ENCODE peak calls at places on chromosomes 13 and 19, in seven cellular contexts. One of them, this sample, is unnamed.

GRCh38 chr19:21947775-21948174 is 63.0 kb downstream of the ZNF208 start:
- DNase-seq in activated CD4-positive, alpha-beta T cell treated with anti-CD3 and anti-CD28 coated beads, Interleukin-2, amount 10 ng/mL, durations not matched to agents 7 days and 5 days: no peak
- DNase-seq in heart left ventricle: no peak
- DNase-seq in dorsolateral prefrontal cortex: no peak
- DNase-seq in NCI-H1417: peak; percentile 0
- DNase-seq in mucosa of descending colon: no peak
- DNase-seq in M059J: no peak
- DNase-seq in this sample: no peak

GRCh38 chr13:113291997-113292862 is 4.8 kb upstream of the LAMP1 start:
- DNase-seq in activated CD4-positive, alpha-beta T cell treated with anti-CD3 and anti-CD28 coated beads, Interleukin-2, amount 10 ng/mL, durations not matched to agents 7 days and 5 days: no peak
- DNase-seq in heart left ventricle: peak; percentile 37
- DNase-seq in dorsolateral prefrontal cortex: no peak
- DNase-seq in NCI-H1417: peak; percentile 19
- DNase-seq in mucosa of descending colon: no peak
- DNase-seq in M059J: no peak
- DNase-seq in this sample: no peak

GRCh38 chr13:91308299-91308698 is 39.2 kb upstream of the MIR17HG start:
- DNase-seq in activated CD4-positive, alpha-beta T cell treated with anti-CD3 and anti-CD28 coated beads, Interleukin-2, amount 10 ng/mL, durations not matched to agents 7 days and 5 days: no peak
- DNase-seq in heart left ventricle: no peak
- DNase-seq in dorsolateral prefrontal cortex: no peak
- DNase-seq in NCI-H1417: no peak
- DNase-seq in mucosa of descending colon: no peak
- DNase-seq in M059J: peak; percentile 1
- DNase-seq in this sample: no peak

GRCh38 chr13:97339019-97339988 is 94.7 kb upstream of the RAP2A start:
- DNase-seq in activated CD4-positive, alpha-beta T cell treated with anti-CD3 and anti-CD28 coated beads, Interleukin-2, amount 10 ng/mL, durations not matched to agents 7 days and 5 days: no peak
- DNase-seq in heart left ventricle: peak; percentile 79
- DNase-seq in dorsolateral prefrontal cortex: no peak
- DNase-seq in NCI-H1417: no peak
- DNase-seq in mucosa of descending colon: no peak
- DNase-seq in M059J: peak; percentile 95
- DNase-seq in this sample: peak; percentile 11

GRCh38 chr13:33213024-33213795 is 72.3 kb downstream of the STARD13 start:
- DNase-seq in activated CD4-positive, alpha-beta T cell treated with anti-CD3 and anti-CD28 coated beads, Interleukin-2, amount 10 ng/mL, durations not matched to agents 7 days and 5 days: no peak
- DNase-seq in heart left ventricle: no peak
- DNase-seq in dorsolateral prefrontal cortex: no peak
- DNase-seq in NCI-H1417: peak; percentile 11
- DNase-seq in mucosa of descending colon: no peak
- DNase-seq in M059J: no peak
- DNase-seq in this sample: peak; percentile 32

GRCh38 chr19:2039959-2040646 is 10.9 kb downstream of the MKNK2 start:
- DNase-seq in activated CD4-positive, alpha-beta T cell treated with anti-CD3 and anti-CD28 coated beads, Interleukin-2, amount 10 ng/mL, durations not matched to agents 7 days and 5 days: no peak
- DNase-seq in heart left ventricle: no peak
- DNase-seq in dorsolateral prefrontal cortex: no peak
- DNase-seq in NCI-H1417: no peak
- DNase-seq in mucosa of descending colon: peak; percentile 49
- DNase-seq in M059J: no peak
- DNase-seq in this sample: no peak

GRCh38 chr13:100521912-100522490 is 66.6 kb downstream of the GGACT start:
- DNase-seq in activated CD4-positive, alpha-beta T cell treated with anti-CD3 and anti-CD28 coated beads, Interleukin-2, amount 10 ng/mL, durations not matched to agents 7 days and 5 days: no peak
- DNase-seq in heart left ventricle: no peak
- DNase-seq in dorsolateral prefrontal cortex: no peak
- DNase-seq in NCI-H1417: no peak
- DNase-seq in mucosa of descending colon: no peak
- DNase-seq in M059J: no peak
- DNase-seq in this sample: no peak

GRCh38 chr13:31199527-31199848 is 287 bp upstream of the B3GLCT start:
- DNase-seq in activated CD4-positive, alpha-beta T cell treated with anti-CD3 and anti-CD28 coated beads, Interleukin-2, amount 10 ng/mL, durations not matched to agents 7 days and 5 days: no peak
- DNase-seq in heart left ventricle: no peak
- DNase-seq in dorsolateral prefrontal cortex: no peak
- DNase-seq in NCI-H1417: no peak
- DNase-seq in mucosa of descending colon: no peak
- DNase-seq in M059J: no peak
- DNase-seq in this sample: no peak

GRCh38 chr19:6613711-6614110 is 22.8 kb upstream of the CD70 start:
- DNase-seq in activated CD4-positive, alpha-beta T cell treated with anti-CD3 and anti-CD28 coated beads, Interleukin-2, amount 10 ng/mL, durations not matched to agents 7 days and 5 days: no peak
- DNase-seq in heart left ventricle: no peak
- DNase-seq in dorsolateral prefrontal cortex: no peak
- DNase-seq in NCI-H1417: no peak
- DNase-seq in mucosa of descending colon: no peak
- DNase-seq in M059J: peak; percentile 72
- DNase-seq in this sample: peak; percentile 72

GRCh38 chr13:70960841-70961443 is 852.7 kb upstream of the KLHL1 start:
- DNase-seq in activated CD4-positive, alpha-beta T cell treated with anti-CD3 and anti-CD28 coated beads, Interleukin-2, amount 10 ng/mL, durations not matched to agents 7 days and 5 days: peak; percentile 9
- DNase-seq in heart left ventricle: no peak
- DNase-seq in dorsolateral prefrontal cortex: no peak
- DNase-seq in NCI-H1417: peak; percentile 7
- DNase-seq in mucosa of descending colon: no peak
- DNase-seq in M059J: peak; percentile 7
- DNase-seq in this sample: peak; percentile 23

GRCh38 chr13:113036401-113036800 is 67.4 kb downstream of the MCF2L start:
- DNase-seq in activated CD4-positive, alpha-beta T cell treated with anti-CD3 and anti-CD28 coated beads, Interleukin-2, amount 10 ng/mL, durations not matched to agents 7 days and 5 days: no peak
- DNase-seq in heart left ventricle: no peak
- DNase-seq in dorsolateral prefrontal cortex: no peak
- DNase-seq in NCI-H1417: no peak
- DNase-seq in mucosa of descending colon: no peak
- DNase-seq in M059J: no peak
- DNase-seq in this sample: no peak

GRCh38 chr13:29905845-29906244 is 55.4 kb upstream of the UBL3 start:
- DNase-seq in activated CD4-positive, alpha-beta T cell treated with anti-CD3 and anti-CD28 coated beads, Interleukin-2, amount 10 ng/mL, durations not matched to agents 7 days and 5 days: no peak
- DNase-seq in heart left ventricle: no peak
- DNase-seq in dorsolateral prefrontal cortex: no peak
- DNase-seq in NCI-H1417: no peak
- DNase-seq in mucosa of descending colon: peak; percentile 56
- DNase-seq in M059J: peak; percentile 52
- DNase-seq in this sample: no peak

GRCh38 chr19:51467864-51468544 is 9.8 kb upstream of the SIGLEC8 start:
- DNase-seq in activated CD4-positive, alpha-beta T cell treated with anti-CD3 and anti-CD28 coated beads, Interleukin-2, amount 10 ng/mL, durations not matched to agents 7 days and 5 days: no peak
- DNase-seq in heart left ventricle: no peak
- DNase-seq in dorsolateral prefrontal cortex: no peak
- DNase-seq in NCI-H1417: no peak
- DNase-seq in mucosa of descending colon: no peak
- DNase-seq in M059J: no peak
- DNase-seq in this sample: no peak

GRCh38 chr19:41144403-41144802 is 30.2 kb downstream of the CYP2F1 start:
- DNase-seq in activated CD4-positive, alpha-beta T cell treated with anti-CD3 and anti-CD28 coated beads, Interleukin-2, amount 10 ng/mL, durations not matched to agents 7 days and 5 days: peak; percentile 93
- DNase-seq in heart left ventricle: peak; percentile 73
- DNase-seq in dorsolateral prefrontal cortex: peak; percentile 24
- DNase-seq in NCI-H1417: peak; percentile 70
- DNase-seq in mucosa of descending colon: peak; percentile 86
- DNase-seq in M059J: peak; percentile 68
- DNase-seq in this sample: peak; percentile 77

GRCh38 chr19:49884760-49885159 is 7.3 kb downstream of the TBC1D17 start:
- DNase-seq in activated CD4-positive, alpha-beta T cell treated with anti-CD3 and anti-CD28 coated beads, Interleukin-2, amount 10 ng/mL, durations not matched to agents 7 days and 5 days: no peak
- DNase-seq in heart left ventricle: no peak
- DNase-seq in dorsolateral prefrontal cortex: no peak
- DNase-seq in NCI-H1417: no peak
- DNase-seq in mucosa of descending colon: no peak
- DNase-seq in M059J: no peak
- DNase-seq in this sample: peak; percentile 33

GRCh38 chr13:51858433-51859247 is 3.1 kb upstream of the CCDC70 start:
- DNase-seq in activated CD4-positive, alpha-beta T cell treated with anti-CD3 and anti-CD28 coated beads, Interleukin-2, amount 10 ng/mL, durations not matched to agents 7 days and 5 days: no peak
- DNase-seq in heart left ventricle: no peak
- DNase-seq in dorsolateral prefrontal cortex: no peak
- DNase-seq in NCI-H1417: no peak
- DNase-seq in mucosa of descending colon: no peak
- DNase-seq in M059J: peak; percentile 33
- DNase-seq in this sample: no peak

GRCh38 chr13:49454388-49455015 is 10.4 kb downstream of the SETDB2 start:
- DNase-seq in activated CD4-positive, alpha-beta T cell treated with anti-CD3 and anti-CD28 coated beads, Interleukin-2, amount 10 ng/mL, durations not matched to agents 7 days and 5 days: no peak
- DNase-seq in heart left ventricle: no peak
- DNase-seq in dorsolateral prefrontal cortex: no peak
- DNase-seq in NCI-H1417: no peak
- DNase-seq in mucosa of descending colon: no peak
- DNase-seq in M059J: peak; percentile 35
- DNase-seq in this sample: no peak

GRCh38 chr19:40744554-40745401 is 5.5 kb downstream of the ACTMAP start:
- DNase-seq in activated CD4-positive, alpha-beta T cell treated with anti-CD3 and anti-CD28 coated beads, Interleukin-2, amount 10 ng/mL, durations not matched to agents 7 days and 5 days: peak; percentile 18
- DNase-seq in heart left ventricle: no peak
- DNase-seq in dorsolateral prefrontal cortex: no peak
- DNase-seq in NCI-H1417: no peak
- DNase-seq in mucosa of descending colon: no peak
- DNase-seq in M059J: no peak
- DNase-seq in this sample: no peak

GRCh38 chr19:52464798-52465470 is 11.6 kb downstream of the ZNF578 start:
- DNase-seq in activated CD4-positive, alpha-beta T cell treated with anti-CD3 and anti-CD28 coated beads, Interleukin-2, amount 10 ng/mL, durations not matched to agents 7 days and 5 days: no peak
- DNase-seq in heart left ventricle: no peak
- DNase-seq in dorsolateral prefrontal cortex: no peak
- DNase-seq in NCI-H1417: peak; percentile 80
- DNase-seq in mucosa of descending colon: no peak
- DNase-seq in M059J: no peak
- DNase-seq in this sample: no peak

GRCh38 chr19:48372904-48373303 is 8.7 kb downstream of the SYNGR4 start:
- DNase-seq in activated CD4-positive, alpha-beta T cell treated with anti-CD3 and anti-CD28 coated beads, Interleukin-2, amount 10 ng/mL, durations not matched to agents 7 days and 5 days: no peak
- DNase-seq in heart left ventricle: no peak
- DNase-seq in dorsolateral prefrontal cortex: no peak
- DNase-seq in NCI-H1417: peak; percentile 96
- DNase-seq in mucosa of descending colon: no peak
- DNase-seq in M059J: peak; percentile 66
- DNase-seq in this sample: peak; percentile 59

GRCh38 chr13:80979035-80979641 is 638.2 kb upstream of the SPRY2 start:
- DNase-seq in activated CD4-positive, alpha-beta T cell treated with anti-CD3 and anti-CD28 coated beads, Interleukin-2, amount 10 ng/mL, durations not matched to agents 7 days and 5 days: peak; percentile 32
- DNase-seq in heart left ventricle: peak; percentile 34
- DNase-seq in dorsolateral prefrontal cortex: no peak
- DNase-seq in NCI-H1417: peak; percentile 26
- DNase-seq in mucosa of descending colon: no peak
- DNase-seq in M059J: peak; percentile 40
- DNase-seq in this sample: peak; percentile 62

GRCh38 chr13:100363874-100364273 is 224.7 kb downstream of the GGACT start:
- DNase-seq in activated CD4-positive, alpha-beta T cell treated with anti-CD3 and anti-CD28 coated beads, Interleukin-2, amount 10 ng/mL, durations not matched to agents 7 days and 5 days: no peak
- DNase-seq in heart left ventricle: no peak
- DNase-seq in dorsolateral prefrontal cortex: no peak
- DNase-seq in NCI-H1417: no peak
- DNase-seq in mucosa of descending colon: no peak
- DNase-seq in M059J: peak; percentile 62
- DNase-seq in this sample: no peak

GRCh38 chr13:36297600-36298338 is at the start of gene CCDC169:
- DNase-seq in activated CD4-positive, alpha-beta T cell treated with anti-CD3 and anti-CD28 coated beads, Interleukin-2, amount 10 ng/mL, durations not matched to agents 7 days and 5 days: peak; percentile 71
- DNase-seq in heart left ventricle: peak; percentile 82
- DNase-seq in dorsolateral prefrontal cortex: peak; percentile 54
- DNase-seq in NCI-H1417: peak; percentile 43
- DNase-seq in mucosa of descending colon: peak; percentile 70
- DNase-seq in M059J: peak; percentile 73
- DNase-seq in this sample: peak; percentile 70

This sample was measured in kidney tubule cell.